ENCODE peak calls at places on chromosomes 6 and 20, in four cellular contexts. M is right cardiac atrium; J is GM10248; S is activated T-helper 1 cell treated with anti-CD3 and anti-CD28 coated beads, Interleukin-2, amount 50 U/mL, for 16 hours. C is an unnamed sample.

GRCh38 chr6:128508588-128509296 is 11.7 kb downstream of the PTPRK start:
- DNase-seq in M (no peak), J (no peak), S (no peak), C (no peak)

GRCh38 chr6:136669299-136669699 is 119.1 kb upstream of the MAP7 start:
- DNase-seq in M (no peak), J (no peak), S (no peak), C (no peak)

GRCh38 chr6:27250955-27251671 is 3.6 kb downstream of the PRSS16 start:
- DNase-seq in M (peak; percentile 84), J (peak; percentile 92), S (peak; percentile 47), C (peak; percentile 97)

GRCh38 chr20:7926767-7927166 is 13.5 kb downstream of the HAO1 start:
- DNase-seq in M (peak; percentile 49), J (no peak), S (no peak), C (no peak)

GRCh38 chr6:124885171-124885570 is 77.1 kb upstream of the RNF217 start:
- DNase-seq in M (no peak), J (no peak), S (no peak), C (no peak)

GRCh38 chr6:53984163-53984562 is 127.1 kb upstream of the MLIP start:
- DNase-seq in M (no peak), J (no peak), S (no peak), C (no peak)

GRCh38 chr6:96236471-96236870 is 220.7 kb downstream of the FUT9 start:
- DNase-seq in M (no peak), J (no peak), S (no peak), C (no peak)

GRCh38 chr6:16168858-16169257 is 40.0 kb downstream of the MYLIP start:
- DNase-seq in M (no peak), J (no peak), S (no peak), C (no peak)

GRCh38 chr20:24718696-24719095 is 230.4 kb upstream of the CST7 start:
- DNase-seq in M (no peak), J (no peak), S (no peak), C (peak; percentile 19)

GRCh38 chr6:127352519-127352918 is 9.1 kb upstream of the ECHDC1 start:
- DNase-seq in M (no peak), J (no peak), S (no peak), C (no peak)

GRCh38 chr6:24610672-24611071 is 35.3 kb downstream of the KIAA0319 start:
- DNase-seq in M (no peak), J (no peak), S (no peak), C (no peak)